ENCODE peak calls at places on chromosomes 12 and 14, in six cellular contexts. One of them, this sample, is unnamed.

GRCh38 chr14:50013198-50013918 is 103.0 kb downstream of the VCPKMT start:
- DNase-seq in body of pancreas: no peak
- DNase-seq in MM.1S: no peak
- DNase-seq in GM23248: peak; percentile 64
- DNase-seq in pancreas: no peak
- DNase-seq in cardiac muscle cell: no peak
- DNase-seq in this sample: no peak

GRCh38 chr14:23358042-23358441 is 5.4 kb upstream of the SLC22A17 start:
- DNase-seq in GM23248: no peak
- DNase-seq in MM.1S: no peak
- DNase-seq in cardiac muscle cell: no peak
- DNase-seq in body of pancreas: no peak
- DNase-seq in pancreas: no peak
- DNase-seq in this sample: no peak

GRCh38 chr14:91114079-91115065 is 499 bp downstream of the DGLUCY start:
- DNase-seq in GM23248: peak; percentile 75
- DNase-seq in cardiac muscle cell: peak; percentile 53
- DNase-seq in body of pancreas: peak; percentile 45
- DNase-seq in pancreas: peak; percentile 81
- DNase-seq in MM.1S: peak; percentile 87
- DNase-seq in this sample: peak; percentile 65

GRCh38 chr12:88468546-88468945 is 111.7 kb downstream of the KITLG start:
- DNase-seq in pancreas: no peak
- DNase-seq in GM23248: peak; percentile 47
- DNase-seq in body of pancreas: no peak
- DNase-seq in MM.1S: no peak
- DNase-seq in cardiac muscle cell: peak; percentile 66
- DNase-seq in this sample: peak; percentile 10

GRCh38 chr12:50924439-50925341 is 27.7 kb upstream of the HIGD1C start:
- DNase-seq in body of pancreas: peak; percentile 94
- DNase-seq in pancreas: peak; percentile 67
- DNase-seq in cardiac muscle cell: peak; percentile 98
- DNase-seq in MM.1S: peak; percentile 96
- DNase-seq in GM23248: peak; percentile 81
- DNase-seq in this sample: peak; percentile 92

GRCh38 chr12:100267603-100268281 is 765 bp downstream of the SCYL2 start:
- DNase-seq in MM.1S: peak; percentile 16
- DNase-seq in pancreas: no peak
- DNase-seq in cardiac muscle cell: peak; percentile 36
- DNase-seq in body of pancreas: no peak
- DNase-seq in GM23248: peak; percentile 69
- DNase-seq in this sample: peak; percentile 17

GRCh38 chr14:96564389-96564788 is 62.2 kb downstream of the PAPOLA start:
- DNase-seq in pancreas: no peak
- DNase-seq in GM23248: peak; percentile 13
- DNase-seq in cardiac muscle cell: peak; percentile 21
- DNase-seq in body of pancreas: no peak
- DNase-seq in MM.1S: no peak
- DNase-seq in this sample: peak; percentile 48

GRCh38 chr12:130601327-130601726 is 114.8 kb downstream of the RIMBP2 start:
- DNase-seq in body of pancreas: no peak
- DNase-seq in MM.1S: no peak
- DNase-seq in GM23248: no peak
- DNase-seq in pancreas: no peak
- DNase-seq in cardiac muscle cell: no peak
- DNase-seq in this sample: no peak

GRCh38 chr14:47039336-47039735 is 387.8 kb upstream of the RPL10L start:
- DNase-seq in pancreas: no peak
- DNase-seq in MM.1S: no peak
- DNase-seq in GM23248: no peak
- DNase-seq in body of pancreas: no peak
- DNase-seq in cardiac muscle cell: no peak
- DNase-seq in this sample: no peak

GRCh38 chr14:56136571-56137498 is 18.6 kb downstream of the PELI2 start:
- DNase-seq in GM23248: no peak
- DNase-seq in body of pancreas: no peak
- DNase-seq in MM.1S: no peak
- DNase-seq in pancreas: no peak
- DNase-seq in cardiac muscle cell: no peak
- DNase-seq in this sample: no peak

GRCh38 chr14:78007160-78007559 is 163.0 kb upstream of the NRXN3 start:
- DNase-seq in pancreas: no peak
- DNase-seq in MM.1S: no peak
- DNase-seq in body of pancreas: no peak
- DNase-seq in GM23248: peak; percentile 31
- DNase-seq in cardiac muscle cell: peak; percentile 49
- DNase-seq in this sample: no peak

GRCh38 chr14:23454445-23454856 is 15.1 kb upstream of the NGDN start:
- DNase-seq in body of pancreas: no peak
- DNase-seq in cardiac muscle cell: no peak
- DNase-seq in MM.1S: no peak
- DNase-seq in GM23248: no peak
- DNase-seq in pancreas: no peak
- DNase-seq in this sample: no peak

GRCh38 chr14:38405851-38406630 is 150.1 kb upstream of the CLEC14A start:
- DNase-seq in pancreas: no peak
- DNase-seq in GM23248: peak; percentile 60
- DNase-seq in body of pancreas: no peak
- DNase-seq in cardiac muscle cell: peak; percentile 61
- DNase-seq in MM.1S: no peak
- DNase-seq in this sample: peak; percentile 74

GRCh38 chr12:94704452-94704871 is 54.1 kb upstream of the TMCC3 start:
- DNase-seq in pancreas: no peak
- DNase-seq in body of pancreas: peak; percentile 14
- DNase-seq in cardiac muscle cell: peak; percentile 73
- DNase-seq in MM.1S: no peak
- DNase-seq in GM23248: peak; percentile 84
- DNase-seq in this sample: no peak

GRCh38 chr14:51873221-51873893 is 12.9 kb downstream of the GNG2 start:
- DNase-seq in cardiac muscle cell: peak; percentile 90
- DNase-seq in body of pancreas: no peak
- DNase-seq in MM.1S: no peak
- DNase-seq in GM23248: peak; percentile 92
- DNase-seq in pancreas: no peak
- DNase-seq in this sample: peak; percentile 28

GRCh38 chr14:73759714-73760597 is 45.8 kb upstream of the PNMA1 start:
- DNase-seq in pancreas: peak; percentile 96
- DNase-seq in cardiac muscle cell: peak; percentile 99
- DNase-seq in body of pancreas: peak; percentile 96
- DNase-seq in GM23248: peak; percentile 100
- DNase-seq in MM.1S: peak; percentile 89
- DNase-seq in this sample: peak; percentile 97

GRCh38 chr14:22602853-22603252 is 4.8 kb downstream of the ABHD4 start:
- DNase-seq in GM23248: peak; percentile 57
- DNase-seq in body of pancreas: no peak
- DNase-seq in cardiac muscle cell: no peak
- DNase-seq in MM.1S: no peak
- DNase-seq in pancreas: no peak
- DNase-seq in this sample: no peak

GRCh38 chr14:51593397-51593796 is 58.3 kb upstream of the FRMD6 start:
- DNase-seq in pancreas: no peak
- DNase-seq in body of pancreas: no peak
- DNase-seq in GM23248: no peak
- DNase-seq in MM.1S: peak; percentile 51
- DNase-seq in cardiac muscle cell: peak; percentile 55
- DNase-seq in this sample: peak; percentile 8

GRCh38 chr14:84969501-84969900 is 560.4 kb upstream of the FLRT2 start:
- DNase-seq in cardiac muscle cell: no peak
- DNase-seq in GM23248: no peak
- DNase-seq in pancreas: no peak
- DNase-seq in MM.1S: no peak
- DNase-seq in body of pancreas: no peak
- DNase-seq in this sample: no peak

GRCh38 chr12:91381309-91381804 is 198.7 kb upstream of the DCN start:
- DNase-seq in body of pancreas: peak; percentile 28
- DNase-seq in MM.1S: no peak
- DNase-seq in GM23248: peak; percentile 85
- DNase-seq in cardiac muscle cell: peak; percentile 94
- DNase-seq in pancreas: no peak
- DNase-seq in this sample: peak; percentile 83

GRCh38 chr12:13234045-13234641 is 37.6 kb downstream of the EMP1 start:
- DNase-seq in MM.1S: peak; percentile 48
- DNase-seq in pancreas: no peak
- DNase-seq in cardiac muscle cell: peak; percentile 77
- DNase-seq in body of pancreas: peak; percentile 40
- DNase-seq in GM23248: peak; percentile 77
- DNase-seq in this sample: peak; percentile 75

GRCh38 chr14:68789798-68790655 is 2.8 kb downstream of the ZFP36L1 start:
- DNase-seq in cardiac muscle cell: peak; percentile 52
- DNase-seq in pancreas: peak; percentile 87
- DNase-seq in body of pancreas: peak; percentile 61
- DNase-seq in MM.1S: no peak
- DNase-seq in GM23248: peak; percentile 66
- DNase-seq in this sample: no peak

GRCh38 chr12:121000530-121000929 is 15.8 kb downstream of the C12orf43 start:
- DNase-seq in body of pancreas: no peak
- DNase-seq in MM.1S: no peak
- DNase-seq in pancreas: no peak
- DNase-seq in cardiac muscle cell: no peak
- DNase-seq in GM23248: no peak
- DNase-seq in this sample: no peak

GRCh38 chr12:24993756-24994155 is 44.9 kb upstream of the BCAT1 start:
- DNase-seq in pancreas: no peak
- DNase-seq in MM.1S: no peak
- DNase-seq in body of pancreas: no peak
- DNase-seq in cardiac muscle cell: no peak
- DNase-seq in GM23248: no peak
- DNase-seq in this sample: no peak

GRCh38 chr12:32034045-32034444 is 72.6 kb upstream of the BICD1 start:
- DNase-seq in body of pancreas: no peak
- DNase-seq in GM23248: peak; percentile 14
- DNase-seq in cardiac muscle cell: no peak
- DNase-seq in MM.1S: no peak
- DNase-seq in pancreas: no peak
- DNase-seq in this sample: no peak

GRCh38 chr12:58105225-58106119 is 164.1 kb downstream of the ATP23 start:
- DNase-seq in body of pancreas: no peak
- DNase-seq in GM23248: peak; percentile 25
- DNase-seq in cardiac muscle cell: peak; percentile 32
- DNase-seq in pancreas: no peak
- DNase-seq in MM.1S: no peak
- DNase-seq in this sample: no peak

GRCh38 chr14:61730756-61731373 is 31.4 kb upstream of the SNAPC1 start:
- DNase-seq in GM23248: no peak
- DNase-seq in MM.1S: no peak
- DNase-seq in body of pancreas: no peak
- DNase-seq in cardiac muscle cell: no peak
- DNase-seq in pancreas: no peak
- DNase-seq in this sample: no peak

GRCh38 chr14:61724133-61724532 is 28.8 kb downstream of the HIF1A start:
- DNase-seq in pancreas: no peak
- DNase-seq in body of pancreas: no peak
- DNase-seq in MM.1S: no peak
- DNase-seq in cardiac muscle cell: no peak
- DNase-seq in GM23248: no peak
- DNase-seq in this sample: no peak

DNA sequence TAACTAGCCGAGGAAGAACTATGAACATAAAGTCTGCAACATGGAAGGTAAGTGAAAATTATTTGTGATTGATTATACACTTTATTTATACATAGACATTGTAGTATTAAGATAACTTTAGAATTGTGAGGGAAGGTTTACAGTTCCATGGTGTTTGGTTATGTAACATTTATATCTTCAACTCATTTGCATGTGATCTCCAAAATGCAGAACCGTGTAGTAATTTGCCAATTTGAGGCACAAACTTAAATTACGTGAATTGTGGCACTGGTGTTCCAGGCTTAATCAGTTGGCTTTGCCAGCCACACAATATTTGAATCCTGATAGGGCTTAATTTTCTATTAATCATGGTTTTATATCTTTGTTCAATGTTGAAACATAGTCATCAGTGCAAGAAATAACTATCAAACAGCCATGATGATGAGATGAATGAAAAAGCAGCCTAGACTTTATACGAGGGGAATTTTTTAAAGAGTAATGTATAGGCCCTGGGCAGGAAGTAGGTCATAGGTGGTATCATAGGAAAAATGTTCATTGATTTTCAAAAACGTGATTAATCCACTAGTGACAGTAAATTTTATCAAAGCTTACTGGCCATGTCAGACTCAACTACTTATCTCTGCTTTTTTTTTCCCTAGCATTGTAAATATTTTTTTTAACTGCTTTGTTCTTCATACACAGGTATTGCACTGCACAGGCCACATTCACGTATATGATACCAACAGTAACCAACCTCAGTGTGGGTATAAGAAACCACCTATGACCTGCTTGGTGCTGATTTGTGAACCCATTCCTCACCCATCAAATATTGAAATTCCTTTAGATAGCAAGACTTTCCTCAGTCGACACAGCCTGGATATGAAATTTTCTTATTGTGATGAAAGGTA is 31.7 kb downstream of the HIF1A start:
- DNase-seq in body of pancreas: no peak
- DNase-seq in GM23248: no peak
- DNase-seq in pancreas: no peak
- DNase-seq in cardiac muscle cell: no peak
- DNase-seq in MM.1S: no peak
- DNase-seq in this sample: no peak
- H3K27ac ChIP-seq in body of pancreas: no peak overlapping the region
- H3K27ac ChIP-seq in GM23248: peak overlapping the region; percentile 61
- H3K27ac ChIP-seq in pancreas: no peak overlapping the region
- H3K27ac ChIP-seq in cardiac muscle cell: peak overlapping the region; percentile 66
- H3K27ac ChIP-seq in MM.1S: no peak overlapping the region
- H3K27ac ChIP-seq in this sample: no peak overlapping the region

GRCh38 chr12:7933255-7933726 is 2.7 kb downstream of the SLC2A3 start:
- DNase-seq in MM.1S: peak; percentile 91
- DNase-seq in GM23248: peak; percentile 97
- DNase-seq in cardiac muscle cell: peak; percentile 96
- DNase-seq in pancreas: no peak
- DNase-seq in body of pancreas: peak; percentile 58
- DNase-seq in this sample: peak; percentile 97
- H3K4me3 ChIP-seq in MM.1S: no peak overlapping the region
- H3K4me3 ChIP-seq in GM23248: peak overlapping the region; percentile 100
- H3K4me3 ChIP-seq in cardiac muscle cell: peak overlapping the region; percentile 87
- H3K4me3 ChIP-seq in pancreas: peak overlapping the region; percentile 45
- H3K4me3 ChIP-seq in body of pancreas: no peak overlapping the region
- H3K4me3 ChIP-seq in this sample: peak overlapping the region; percentile 59

GRCh38 chr12:56987011-56987410 is 19.3 kb downstream of the ZBTB39 start:
- DNase-seq in pancreas: no peak
- DNase-seq in MM.1S: no peak
- DNase-seq in cardiac muscle cell: no peak
- DNase-seq in GM23248: no peak
- DNase-seq in body of pancreas: no peak
- DNase-seq in this sample: no peak
- H3K27ac ChIP-seq in pancreas: no peak overlapping the region
- H3K27ac ChIP-seq in MM.1S: no peak overlapping the region
- H3K27ac ChIP-seq in cardiac muscle cell: no peak overlapping the region
- H3K27ac ChIP-seq in GM23248: no peak overlapping the region
- H3K27ac ChIP-seq in body of pancreas: no peak overlapping the region
- H3K27ac ChIP-seq in this sample: no peak overlapping the region

DNA sequence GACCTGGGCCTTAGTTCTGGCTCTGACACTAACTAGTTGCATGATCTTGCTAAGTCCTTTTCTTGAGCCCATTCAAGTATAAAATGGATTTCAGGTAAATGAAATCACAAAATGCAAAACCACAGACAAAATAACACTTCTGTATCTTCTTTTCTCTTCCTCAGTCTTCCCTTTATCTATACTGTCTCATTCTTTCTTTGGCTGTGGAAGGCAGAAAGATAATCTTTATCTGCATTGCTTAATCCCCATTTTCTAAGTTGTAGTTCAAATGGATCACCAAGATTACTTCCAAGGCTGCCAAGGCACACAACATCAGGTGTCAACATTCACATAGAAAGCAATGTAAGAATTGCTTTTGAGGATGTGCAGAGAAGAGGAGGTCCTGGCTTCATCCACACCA is 30.3 kb downstream of the TESPA1 start:
- DNase-seq in MM.1S: no peak
- DNase-seq in cardiac muscle cell: no peak
- DNase-seq in pancreas: no peak
- DNase-seq in body of pancreas: no peak
- DNase-seq in GM23248: no peak
- DNase-seq in this sample: no peak
- H3K4me3 ChIP-seq in MM.1S: no peak overlapping the region
- H3K4me3 ChIP-seq in cardiac muscle cell: no peak overlapping the region
- H3K4me3 ChIP-seq in pancreas: no peak overlapping the region
- H3K4me3 ChIP-seq in body of pancreas: no peak overlapping the region
- H3K4me3 ChIP-seq in GM23248: no peak overlapping the region
- H3K4me3 ChIP-seq in this sample: no peak overlapping the region